ENCODE peak calls at places on chromosomes 4 and X, in nine cellular contexts. One of them, this sample, is unnamed.

GRCh38 chr4:152734699-152735050 is 44.9 kb downstream of the TIGD4 start:
- DNase-seq in activated B cell treated with CpG ODN at 0.5 μM for 24 hours: no peak
- DNase-seq in T-helper 1 cell: no peak
- DNase-seq in glomerular endothelial cell: no peak
- DNase-seq in activated CD4-positive, alpha-beta T cell treated with anti-CD3 and anti-CD28 coated beads, Interleukin-2, amount 50 U/mL, for 24 hours: no peak
- DNase-seq in A172: no peak
- DNase-seq in Caco-2: no peak
- DNase-seq in Right ventricle myocardium superior: no peak
- DNase-seq in NCI-H748 treated with DMSO at 0.1 percent for 48 hours: no peak
- DNase-seq in this sample: no peak

GRCh38 chr4:146959692-146960091 is 14.0 kb upstream of the TTC29 start:
- DNase-seq in glomerular endothelial cell: no peak
- DNase-seq in A172: no peak
- DNase-seq in Right ventricle myocardium superior: no peak
- DNase-seq in Caco-2: no peak
- DNase-seq in NCI-H748 treated with DMSO at 0.1 percent for 48 hours: no peak
- DNase-seq in activated B cell treated with CpG ODN at 0.5 μM for 24 hours: no peak
- DNase-seq in activated CD4-positive, alpha-beta T cell treated with anti-CD3 and anti-CD28 coated beads, Interleukin-2, amount 50 U/mL, for 24 hours: no peak
- DNase-seq in T-helper 1 cell: no peak
- DNase-seq in this sample: no peak

GRCh38 chr4:147498031-147498700 is 17.3 kb downstream of the EDNRA start:
- DNase-seq in activated CD4-positive, alpha-beta T cell treated with anti-CD3 and anti-CD28 coated beads, Interleukin-2, amount 50 U/mL, for 24 hours: no peak
- DNase-seq in Right ventricle myocardium superior: no peak
- DNase-seq in glomerular endothelial cell: no peak
- DNase-seq in T-helper 1 cell: no peak
- DNase-seq in Caco-2: no peak
- DNase-seq in A172: peak; percentile 22
- DNase-seq in activated B cell treated with CpG ODN at 0.5 μM for 24 hours: no peak
- DNase-seq in NCI-H748 treated with DMSO at 0.1 percent for 48 hours: no peak
- DNase-seq in this sample: no peak

GRCh38 chrX:341541-342101 is 23.0 kb upstream of the GTPBP6 start:
- DNase-seq in T-helper 1 cell: no peak
- DNase-seq in A172: no peak
- DNase-seq in activated CD4-positive, alpha-beta T cell treated with anti-CD3 and anti-CD28 coated beads, Interleukin-2, amount 50 U/mL, for 24 hours: no peak
- DNase-seq in Right ventricle myocardium superior: peak; percentile 25
- DNase-seq in activated B cell treated with CpG ODN at 0.5 μM for 24 hours: no peak
- DNase-seq in NCI-H748 treated with DMSO at 0.1 percent for 48 hours: no peak
- DNase-seq in glomerular endothelial cell: no peak
- DNase-seq in Caco-2: no peak
- DNase-seq in this sample: no peak

GRCh38 chr4:88697588-88698329 is at the start of gene NAP1L5:
- DNase-seq in T-helper 1 cell: peak; percentile 85
- DNase-seq in activated B cell treated with CpG ODN at 0.5 μM for 24 hours: peak; percentile 55
- DNase-seq in Right ventricle myocardium superior: peak; percentile 81
- DNase-seq in A172: peak; percentile 30
- DNase-seq in activated CD4-positive, alpha-beta T cell treated with anti-CD3 and anti-CD28 coated beads, Interleukin-2, amount 50 U/mL, for 24 hours: peak; percentile 43
- DNase-seq in glomerular endothelial cell: no peak
- DNase-seq in NCI-H748 treated with DMSO at 0.1 percent for 48 hours: peak; percentile 5
- DNase-seq in Caco-2: no peak
- DNase-seq in this sample: peak; percentile 62

GRCh38 chr4:185634066-185634652 is 98.9 kb upstream of the PDLIM3 start:
- DNase-seq in T-helper 1 cell: no peak
- DNase-seq in Right ventricle myocardium superior: no peak
- DNase-seq in glomerular endothelial cell: no peak
- DNase-seq in activated CD4-positive, alpha-beta T cell treated with anti-CD3 and anti-CD28 coated beads, Interleukin-2, amount 50 U/mL, for 24 hours: no peak
- DNase-seq in A172: no peak
- DNase-seq in NCI-H748 treated with DMSO at 0.1 percent for 48 hours: no peak
- DNase-seq in activated B cell treated with CpG ODN at 0.5 μM for 24 hours: no peak
- DNase-seq in Caco-2: peak; percentile 13
- DNase-seq in this sample: no peak

GRCh38 chr4:62377245-62377644 is 1177.1 kb downstream of the ADGRL3 start:
- DNase-seq in glomerular endothelial cell: no peak
- DNase-seq in A172: no peak
- DNase-seq in activated CD4-positive, alpha-beta T cell treated with anti-CD3 and anti-CD28 coated beads, Interleukin-2, amount 50 U/mL, for 24 hours: no peak
- DNase-seq in T-helper 1 cell: no peak
- DNase-seq in Caco-2: no peak
- DNase-seq in activated B cell treated with CpG ODN at 0.5 μM for 24 hours: no peak
- DNase-seq in NCI-H748 treated with DMSO at 0.1 percent for 48 hours: no peak
- DNase-seq in Right ventricle myocardium superior: no peak
- DNase-seq in this sample: no peak

GRCh38 chr4:165877291-165877690 is 4.3 kb downstream of the TLL1 start:
- DNase-seq in activated CD4-positive, alpha-beta T cell treated with anti-CD3 and anti-CD28 coated beads, Interleukin-2, amount 50 U/mL, for 24 hours: no peak
- DNase-seq in Right ventricle myocardium superior: no peak
- DNase-seq in A172: no peak
- DNase-seq in T-helper 1 cell: no peak
- DNase-seq in Caco-2: no peak
- DNase-seq in glomerular endothelial cell: no peak
- DNase-seq in activated B cell treated with CpG ODN at 0.5 μM for 24 hours: no peak
- DNase-seq in NCI-H748 treated with DMSO at 0.1 percent for 48 hours: no peak
- DNase-seq in this sample: no peak

GRCh38 chr4:148787831-148788477 is 345.7 kb upstream of the NR3C2 start:
- DNase-seq in activated B cell treated with CpG ODN at 0.5 μM for 24 hours: no peak
- DNase-seq in glomerular endothelial cell: no peak
- DNase-seq in activated CD4-positive, alpha-beta T cell treated with anti-CD3 and anti-CD28 coated beads, Interleukin-2, amount 50 U/mL, for 24 hours: no peak
- DNase-seq in Caco-2: peak; percentile 7
- DNase-seq in A172: peak; percentile 68
- DNase-seq in T-helper 1 cell: no peak
- DNase-seq in NCI-H748 treated with DMSO at 0.1 percent for 48 hours: no peak
- DNase-seq in Right ventricle myocardium superior: no peak
- DNase-seq in this sample: no peak

GRCh38 chr4:138982754-138983153 is 32.8 kb upstream of the NOCT start:
- DNase-seq in activated CD4-positive, alpha-beta T cell treated with anti-CD3 and anti-CD28 coated beads, Interleukin-2, amount 50 U/mL, for 24 hours: no peak
- DNase-seq in T-helper 1 cell: no peak
- DNase-seq in Caco-2: no peak
- DNase-seq in glomerular endothelial cell: no peak
- DNase-seq in A172: no peak
- DNase-seq in NCI-H748 treated with DMSO at 0.1 percent for 48 hours: no peak
- DNase-seq in Right ventricle myocardium superior: no peak
- DNase-seq in activated B cell treated with CpG ODN at 0.5 μM for 24 hours: no peak
- DNase-seq in this sample: no peak

GRCh38 chr4:8035371-8035780 is 95.7 kb upstream of the AFAP1 start:
- DNase-seq in activated B cell treated with CpG ODN at 0.5 μM for 24 hours: no peak
- DNase-seq in NCI-H748 treated with DMSO at 0.1 percent for 48 hours: no peak
- DNase-seq in glomerular endothelial cell: no peak
- DNase-seq in activated CD4-positive, alpha-beta T cell treated with anti-CD3 and anti-CD28 coated beads, Interleukin-2, amount 50 U/mL, for 24 hours: no peak
- DNase-seq in A172: peak; percentile 87
- DNase-seq in Caco-2: no peak
- DNase-seq in T-helper 1 cell: no peak
- DNase-seq in Right ventricle myocardium superior: no peak
- DNase-seq in this sample: no peak

GRCh38 chr4:73917081-73917501 is 47.9 kb downstream of the CXCL1 start:
- DNase-seq in glomerular endothelial cell: no peak
- DNase-seq in T-helper 1 cell: no peak
- DNase-seq in activated CD4-positive, alpha-beta T cell treated with anti-CD3 and anti-CD28 coated beads, Interleukin-2, amount 50 U/mL, for 24 hours: no peak
- DNase-seq in NCI-H748 treated with DMSO at 0.1 percent for 48 hours: no peak
- DNase-seq in Right ventricle myocardium superior: no peak
- DNase-seq in A172: peak; percentile 80
- DNase-seq in Caco-2: no peak
- DNase-seq in activated B cell treated with CpG ODN at 0.5 μM for 24 hours: no peak
- DNase-seq in this sample: no peak

GRCh38 chr4:16573181-16573580 is 325.3 kb downstream of the LDB2 start:
- DNase-seq in NCI-H748 treated with DMSO at 0.1 percent for 48 hours: no peak
- DNase-seq in A172: no peak
- DNase-seq in glomerular endothelial cell: no peak
- DNase-seq in activated CD4-positive, alpha-beta T cell treated with anti-CD3 and anti-CD28 coated beads, Interleukin-2, amount 50 U/mL, for 24 hours: no peak
- DNase-seq in Right ventricle myocardium superior: no peak
- DNase-seq in activated B cell treated with CpG ODN at 0.5 μM for 24 hours: no peak
- DNase-seq in Caco-2: no peak
- DNase-seq in T-helper 1 cell: no peak
- DNase-seq in this sample: no peak

GRCh38 chr4:76430519-76431388 is 4.3 kb upstream of the SHROOM3 start:
- DNase-seq in Caco-2: peak; percentile 44
- DNase-seq in activated B cell treated with CpG ODN at 0.5 μM for 24 hours: no peak
- DNase-seq in T-helper 1 cell: peak; percentile 21
- DNase-seq in Right ventricle myocardium superior: no peak
- DNase-seq in NCI-H748 treated with DMSO at 0.1 percent for 48 hours: peak; percentile 7
- DNase-seq in glomerular endothelial cell: peak; percentile 42
- DNase-seq in activated CD4-positive, alpha-beta T cell treated with anti-CD3 and anti-CD28 coated beads, Interleukin-2, amount 50 U/mL, for 24 hours: no peak
- DNase-seq in A172: peak; percentile 48
- DNase-seq in this sample: no peak

GRCh38 chr4:140926672-140927071 is 170.5 kb upstream of the TBC1D9 start:
- DNase-seq in T-helper 1 cell: no peak
- DNase-seq in glomerular endothelial cell: no peak
- DNase-seq in NCI-H748 treated with DMSO at 0.1 percent for 48 hours: no peak
- DNase-seq in activated B cell treated with CpG ODN at 0.5 μM for 24 hours: no peak
- DNase-seq in Right ventricle myocardium superior: no peak
- DNase-seq in Caco-2: no peak
- DNase-seq in activated CD4-positive, alpha-beta T cell treated with anti-CD3 and anti-CD28 coated beads, Interleukin-2, amount 50 U/mL, for 24 hours: no peak
- DNase-seq in A172: no peak
- DNase-seq in this sample: no peak

GRCh38 chr4:91829531-91829930 is 474.2 kb upstream of the GRID2 start:
- DNase-seq in activated B cell treated with CpG ODN at 0.5 μM for 24 hours: no peak
- DNase-seq in A172: peak; percentile 73
- DNase-seq in Caco-2: no peak
- DNase-seq in NCI-H748 treated with DMSO at 0.1 percent for 48 hours: no peak
- DNase-seq in glomerular endothelial cell: no peak
- DNase-seq in T-helper 1 cell: no peak
- DNase-seq in Right ventricle myocardium superior: no peak
- DNase-seq in activated CD4-positive, alpha-beta T cell treated with anti-CD3 and anti-CD28 coated beads, Interleukin-2, amount 50 U/mL, for 24 hours: no peak
- DNase-seq in this sample: no peak

GRCh38 chr4:19051751-19052296 is 1030.3 kb upstream of the LCORL start:
- DNase-seq in A172: no peak
- DNase-seq in activated B cell treated with CpG ODN at 0.5 μM for 24 hours: no peak
- DNase-seq in NCI-H748 treated with DMSO at 0.1 percent for 48 hours: no peak
- DNase-seq in Caco-2: no peak
- DNase-seq in T-helper 1 cell: no peak
- DNase-seq in glomerular endothelial cell: no peak
- DNase-seq in activated CD4-positive, alpha-beta T cell treated with anti-CD3 and anti-CD28 coated beads, Interleukin-2, amount 50 U/mL, for 24 hours: no peak
- DNase-seq in Right ventricle myocardium superior: no peak
- DNase-seq in this sample: no peak

GRCh38 chr4:101987623-101988243 is 197.2 kb downstream of the BANK1 start:
- DNase-seq in NCI-H748 treated with DMSO at 0.1 percent for 48 hours: no peak
- DNase-seq in activated B cell treated with CpG ODN at 0.5 μM for 24 hours: no peak
- DNase-seq in glomerular endothelial cell: no peak
- DNase-seq in Caco-2: no peak
- DNase-seq in T-helper 1 cell: no peak
- DNase-seq in activated CD4-positive, alpha-beta T cell treated with anti-CD3 and anti-CD28 coated beads, Interleukin-2, amount 50 U/mL, for 24 hours: no peak
- DNase-seq in Right ventricle myocardium superior: no peak
- DNase-seq in A172: no peak
- DNase-seq in this sample: no peak

GRCh38 chr4:150577786-150578185 is 4.2 kb upstream of the MAB21L2 start:
- DNase-seq in Caco-2: no peak
- DNase-seq in activated B cell treated with CpG ODN at 0.5 μM for 24 hours: no peak
- DNase-seq in glomerular endothelial cell: no peak
- DNase-seq in activated CD4-positive, alpha-beta T cell treated with anti-CD3 and anti-CD28 coated beads, Interleukin-2, amount 50 U/mL, for 24 hours: no peak
- DNase-seq in A172: no peak
- DNase-seq in NCI-H748 treated with DMSO at 0.1 percent for 48 hours: no peak
- DNase-seq in T-helper 1 cell: no peak
- DNase-seq in Right ventricle myocardium superior: no peak
- DNase-seq in this sample: no peak

GRCh38 chr4:119667802-119668201 is 39.2 kb upstream of the PDE5A start:
- DNase-seq in NCI-H748 treated with DMSO at 0.1 percent for 48 hours: no peak
- DNase-seq in Right ventricle myocardium superior: no peak
- DNase-seq in glomerular endothelial cell: no peak
- DNase-seq in Caco-2: no peak
- DNase-seq in T-helper 1 cell: no peak
- DNase-seq in activated CD4-positive, alpha-beta T cell treated with anti-CD3 and anti-CD28 coated beads, Interleukin-2, amount 50 U/mL, for 24 hours: no peak
- DNase-seq in A172: no peak
- DNase-seq in activated B cell treated with CpG ODN at 0.5 μM for 24 hours: no peak
- DNase-seq in this sample: no peak

GRCh38 chr4:23022032-23022431 is 329.3 kb downstream of the GBA3 start:
- DNase-seq in glomerular endothelial cell: no peak
- DNase-seq in T-helper 1 cell: no peak
- DNase-seq in activated B cell treated with CpG ODN at 0.5 μM for 24 hours: no peak
- DNase-seq in A172: peak; percentile 95
- DNase-seq in activated CD4-positive, alpha-beta T cell treated with anti-CD3 and anti-CD28 coated beads, Interleukin-2, amount 50 U/mL, for 24 hours: no peak
- DNase-seq in NCI-H748 treated with DMSO at 0.1 percent for 48 hours: no peak
- DNase-seq in Caco-2: peak; percentile 4
- DNase-seq in Right ventricle myocardium superior: no peak
- DNase-seq in this sample: no peak

This sample was measured in T-helper 9 cell.